ENCODE peak calls at places on chromosomes 7 and 10, in nine cellular contexts. R, B, E, N, G, P, T, A and F are unnamed samples.

GRCh38 chr10:43313901-43314300 is 47.0 kb upstream of the RASGEF1A start:
- DNase-seq in A (no peak), N (no peak), E (no peak), R (no peak), P (no peak), G (no peak), B (no peak), T (no peak), F (no peak)

GRCh38 chr10:26378763-26379361 is 59.3 kb upstream of the APBB1IP start:
- DNase-seq in A (no peak), E (no peak), G (no peak), B (no peak), N (no peak), R (no peak), P (no peak), T (no peak), F (no peak)

GRCh38 chr7:44177570-44178131 is 11.6 kb downstream of the GCK start:
- DNase-seq in B (no peak), N (no peak), T (no peak), P (no peak), R (no peak), G (no peak), E (no peak), A (no peak), F (no peak)

GRCh38 chr7:45897042-45897690 is 8.9 kb downstream of the IGFBP1 start:
- DNase-seq in G (no peak), E (no peak), A (no peak), T (peak; percentile 73), P (no peak), R (no peak), N (peak; percentile 49), B (no peak), F (no peak)

GRCh38 chr7:100963386-100963785 is 6.0 kb upstream of the MUC12 start:
- DNase-seq in P (no peak), T (no peak), N (no peak), B (no peak), R (no peak), A (no peak), G (no peak), E (no peak), F (no peak)

GRCh38 chr10:20890491-20891337 is 6.4 kb downstream of the NEBL start:
- DNase-seq in E (no peak), N (no peak), G (no peak), T (peak; percentile 36), A (no peak), R (no peak), B (no peak), P (no peak), F (no peak)

GRCh38 chr10:15168296-15168780 is at the start of gene NMT2:
- DNase-seq in N (peak; percentile 88), G (peak; percentile 80), E (peak; percentile 86), T (no peak), A (peak; percentile 81), P (no peak), B (no peak), R (no peak), F (no peak)

GRCh38 chr10:102669206-102670064 is 25.2 kb downstream of the TRIM8 start:
- DNase-seq in E (peak; percentile 36), G (no peak), B (no peak), P (peak; percentile 29), R (no peak), T (no peak), N (peak; percentile 24), A (no peak), F (no peak)

GRCh38 chr7:94240902-94241301 is 153.8 kb upstream of the COL1A2 start:
- DNase-seq in T (no peak), B (no peak), P (no peak), N (no peak), G (no peak), A (no peak), E (no peak), R (no peak), F (no peak)

GRCh38 chr10:55370021-55370420 is 569.0 kb upstream of the PCDH15 start:
- DNase-seq in B (no peak), N (no peak), E (peak; percentile 6), R (no peak), A (no peak), T (no peak), G (no peak), P (no peak), F (no peak)

GRCh38 chr10:118569241-118569881 is 26.1 kb downstream of the PRLHR start:
- DNase-seq in P (no peak), B (no peak), A (no peak), N (no peak), T (no peak), R (no peak), G (no peak), E (no peak), F (no peak)

GRCh38 chr7:130559184-130559583 is 67.3 kb downstream of the MEST start:
- DNase-seq in R (no peak), G (no peak), N (no peak), B (no peak), T (no peak), A (no peak), P (no peak), E (no peak), F (no peak)

GRCh38 chr10:10209152-10209551 is 808.5 kb upstream of the CELF2 start:
- DNase-seq in E (no peak), R (no peak), N (no peak), B (no peak), G (no peak), T (peak; percentile 68), A (no peak), P (no peak), F (no peak)

GRCh38 chr7:23680417-23681405 is 712 bp downstream of the FAM221A start:
- DNase-seq in T (no peak), B (no peak), R (peak; percentile 47), N (peak; percentile 89), G (no peak), A (peak; percentile 53), P (peak; percentile 46), E (no peak), F (no peak)